ENCODE peak calls at places on chromosomes 11 and 22, in six cellular contexts. One of them, this sample, is unnamed. For H3K4me1, the result is how much of the 10 kb centered on the place peaks cover.

GRCh38 chr11:7348432-7349298 is 97.0 kb downstream of the SYT9 start:
- DNase-seq in adrenal gland: no peak
- DNase-seq in body of pancreas: no peak
- DNase-seq in Karpas-422: no peak
- DNase-seq in foreskin keratinocyte: peak
- DNase-seq in left ventricle myocardium inferior: no peak
- DNase-seq in this sample: no peak

GRCh38 chr11:57778318-57779037 is 16.9 kb downstream of the CTNND1 start:
- DNase-seq in left ventricle myocardium inferior: peak
- DNase-seq in body of pancreas: peak
- DNase-seq in foreskin keratinocyte: peak
- DNase-seq in Karpas-422: no peak
- DNase-seq in adrenal gland: peak
- DNase-seq in this sample: no peak

GRCh38 chr11:12167098-12167999 is 57.0 kb downstream of the MICAL2 start:
- DNase-seq in foreskin keratinocyte: peak
- DNase-seq in body of pancreas: no peak
- DNase-seq in left ventricle myocardium inferior: no peak
- DNase-seq in adrenal gland: no peak
- DNase-seq in Karpas-422: no peak
- DNase-seq in this sample: peak

GRCh38 chr11:36594316-36594989 is at the start of gene IFTAP:
- DNase-seq in left ventricle myocardium inferior: no peak
- DNase-seq in Karpas-422: no peak
- DNase-seq in body of pancreas: peak
- DNase-seq in foreskin keratinocyte: peak
- DNase-seq in adrenal gland: peak
- DNase-seq in this sample: peak

GRCh38 chr11:79441159-79441875 is 487 bp upstream of the TENM4 start:
- DNase-seq in left ventricle myocardium inferior: no peak
- DNase-seq in Karpas-422: peak
- DNase-seq in body of pancreas: no peak
- DNase-seq in adrenal gland: no peak
- DNase-seq in foreskin keratinocyte: no peak
- DNase-seq in this sample: peak

GRCh38 chr11:95652002-95652472 is 137.5 kb downstream of the FAM76B start:
- DNase-seq in adrenal gland: no peak
- DNase-seq in left ventricle myocardium inferior: no peak
- DNase-seq in foreskin keratinocyte: no peak
- DNase-seq in body of pancreas: peak
- DNase-seq in Karpas-422: no peak
- DNase-seq in this sample: no peak

GRCh38 chr11:119195680-119196079 is 10.4 kb downstream of the NHERF4 start:
- DNase-seq in left ventricle myocardium inferior: no peak
- DNase-seq in adrenal gland: peak
- DNase-seq in foreskin keratinocyte: peak
- DNase-seq in Karpas-422: no peak
- DNase-seq in body of pancreas: peak
- DNase-seq in this sample: no peak

GRCh38 chr11:6202036-6202435 is 3.0 kb downstream of the OR52W1 start:
- DNase-seq in body of pancreas: no peak
- DNase-seq in foreskin keratinocyte: no peak
- DNase-seq in adrenal gland: no peak
- DNase-seq in Karpas-422: no peak
- DNase-seq in left ventricle myocardium inferior: no peak
- DNase-seq in this sample: no peak

GRCh38 chr11:44711113-44711512 is 15.6 kb upstream of the TSPAN18 start:
- DNase-seq in adrenal gland: no peak
- DNase-seq in Karpas-422: no peak
- DNase-seq in left ventricle myocardium inferior: no peak
- DNase-seq in body of pancreas: no peak
- DNase-seq in foreskin keratinocyte: no peak
- DNase-seq in this sample: no peak

GRCh38 chr11:31328698-31329097 is 40.8 kb downstream of the DCDC1 start:
- DNase-seq in body of pancreas: no peak
- DNase-seq in Karpas-422: no peak
- DNase-seq in adrenal gland: no peak
- DNase-seq in foreskin keratinocyte: no peak
- DNase-seq in left ventricle myocardium inferior: no peak
- DNase-seq in this sample: no peak
- H3K4me1 ChIP-seq in body of pancreas: under half
- H3K4me1 ChIP-seq in Karpas-422: under half
- H3K4me1 ChIP-seq in adrenal gland: under half
- H3K4me1 ChIP-seq in foreskin keratinocyte: under half
- H3K4me1 ChIP-seq in left ventricle myocardium inferior: under half
- H3K4me1 ChIP-seq in this sample: under half

GRCh38 chr22:41983516-41983915 is 14.3 kb downstream of the SEPTIN3 start:
- DNase-seq in left ventricle myocardium inferior: no peak
- DNase-seq in foreskin keratinocyte: peak
- DNase-seq in adrenal gland: no peak
- DNase-seq in body of pancreas: no peak
- DNase-seq in Karpas-422: no peak
- DNase-seq in this sample: no peak

GRCh38 chr22:41978732-41979131 is 9.5 kb downstream of the SEPTIN3 start:
- DNase-seq in foreskin keratinocyte: no peak
- DNase-seq in Karpas-422: no peak
- DNase-seq in left ventricle myocardium inferior: no peak
- DNase-seq in adrenal gland: no peak
- DNase-seq in body of pancreas: no peak
- DNase-seq in this sample: no peak

GRCh38 chr22:41984006-41984405 is 14.6 kb upstream of the WBP2NL start:
- DNase-seq in foreskin keratinocyte: no peak
- DNase-seq in left ventricle myocardium inferior: no peak
- DNase-seq in body of pancreas: no peak
- DNase-seq in Karpas-422: no peak
- DNase-seq in adrenal gland: no peak
- DNase-seq in this sample: no peak

GRCh38 chr22:41979423-41980250 is 10.4 kb downstream of the SEPTIN3 start:
- DNase-seq in Karpas-422: no peak
- DNase-seq in left ventricle myocardium inferior: no peak
- DNase-seq in body of pancreas: no peak
- DNase-seq in adrenal gland: no peak
- DNase-seq in foreskin keratinocyte: no peak
- DNase-seq in this sample: no peak

DNA sequence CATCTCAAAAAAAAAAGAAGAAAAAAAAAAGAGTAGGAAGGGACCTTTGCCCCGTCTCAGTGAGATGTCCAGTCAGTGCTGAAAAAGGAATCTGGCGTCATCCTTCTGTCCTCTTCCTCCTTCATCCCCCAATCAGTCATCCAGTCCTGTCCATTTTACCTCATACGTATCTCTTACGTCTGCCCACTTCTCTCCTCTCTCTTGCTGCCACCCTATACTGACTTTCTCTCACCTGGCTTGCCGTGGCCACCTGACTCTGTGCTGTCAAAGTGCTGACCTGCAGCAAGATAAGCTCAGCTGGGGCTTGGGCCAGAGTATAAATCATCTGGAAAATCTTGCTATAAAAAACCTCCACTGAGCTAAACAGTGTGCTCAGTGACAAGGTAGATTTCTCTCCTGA is 13.6 kb downstream of the SEPTIN3 start:
- DNase-seq in Karpas-422: no peak
- DNase-seq in foreskin keratinocyte: no peak
- DNase-seq in body of pancreas: no peak
- DNase-seq in adrenal gland: no peak
- DNase-seq in left ventricle myocardium inferior: no peak
- DNase-seq in this sample: no peak
- H3K4me1 ChIP-seq in Karpas-422: under half
- H3K4me1 ChIP-seq in foreskin keratinocyte: under half
- H3K4me1 ChIP-seq in body of pancreas: under half
- H3K4me1 ChIP-seq in adrenal gland: under half
- H3K4me1 ChIP-seq in left ventricle myocardium inferior: under half
- H3K4me1 ChIP-seq in this sample: under half

GRCh38 chr11:76798202-76798581 is 15.0 kb downstream of the TSKU start:
- DNase-seq in adrenal gland: peak
- DNase-seq in left ventricle myocardium inferior: no peak
- DNase-seq in foreskin keratinocyte: no peak
- DNase-seq in body of pancreas: no peak
- DNase-seq in Karpas-422: no peak
- DNase-seq in this sample: no peak

GRCh38 chr11:76795936-76796441 is 12.8 kb downstream of the TSKU start:
- DNase-seq in foreskin keratinocyte: no peak
- DNase-seq in left ventricle myocardium inferior: no peak
- DNase-seq in Karpas-422: no peak
- DNase-seq in adrenal gland: peak
- DNase-seq in body of pancreas: no peak
- DNase-seq in this sample: no peak

GRCh38 chr11:76798656-76799055 is 15.5 kb downstream of the TSKU start:
- DNase-seq in Karpas-422: no peak
- DNase-seq in left ventricle myocardium inferior: no peak
- DNase-seq in foreskin keratinocyte: no peak
- DNase-seq in body of pancreas: no peak
- DNase-seq in adrenal gland: peak
- DNase-seq in this sample: no peak

GRCh38 chr11:76796511-76797203 is 13.5 kb downstream of the TSKU start:
- DNase-seq in body of pancreas: no peak
- DNase-seq in Karpas-422: no peak
- DNase-seq in left ventricle myocardium inferior: no peak
- DNase-seq in adrenal gland: peak
- DNase-seq in foreskin keratinocyte: no peak
- DNase-seq in this sample: peak

GRCh38 chr11:76797341-76798201 is 14.4 kb downstream of the TSKU start:
- DNase-seq in adrenal gland: peak
- DNase-seq in body of pancreas: no peak
- DNase-seq in Karpas-422: no peak
- DNase-seq in left ventricle myocardium inferior: no peak
- DNase-seq in foreskin keratinocyte: no peak
- DNase-seq in this sample: no peak
- H3K4me1 ChIP-seq in adrenal gland: under half
- H3K4me1 ChIP-seq in body of pancreas: half or more
- H3K4me1 ChIP-seq in Karpas-422: under half
- H3K4me1 ChIP-seq in left ventricle myocardium inferior: under half
- H3K4me1 ChIP-seq in foreskin keratinocyte: under half
- H3K4me1 ChIP-seq in this sample: under half

GRCh38 chr22:43163241-43163795 is 12.0 kb downstream of the TSPO start:
- DNase-seq in foreskin keratinocyte: no peak
- DNase-seq in Karpas-422: no peak
- DNase-seq in left ventricle myocardium inferior: no peak
- DNase-seq in adrenal gland: no peak
- DNase-seq in body of pancreas: no peak
- DNase-seq in this sample: no peak

GRCh38 chr22:43159484-43160178 is 8.3 kb downstream of the TSPO start:
- DNase-seq in Karpas-422: no peak
- DNase-seq in left ventricle myocardium inferior: no peak
- DNase-seq in body of pancreas: peak
- DNase-seq in foreskin keratinocyte: no peak
- DNase-seq in adrenal gland: no peak
- DNase-seq in this sample: no peak

GRCh38 chr22:43160497-43161126 is 9.3 kb downstream of the TSPO start:
- DNase-seq in left ventricle myocardium inferior: no peak
- DNase-seq in Karpas-422: no peak
- DNase-seq in foreskin keratinocyte: no peak
- DNase-seq in body of pancreas: no peak
- DNase-seq in adrenal gland: no peak
- DNase-seq in this sample: no peak

GRCh38 chr22:43164636-43165035 is 13.3 kb downstream of the TSPO start:
- DNase-seq in left ventricle myocardium inferior: no peak
- DNase-seq in adrenal gland: no peak
- DNase-seq in Karpas-422: no peak
- DNase-seq in foreskin keratinocyte: no peak
- DNase-seq in body of pancreas: no peak
- DNase-seq in this sample: no peak

GRCh38 chr22:43162412-43163150 is 11.2 kb downstream of the TSPO start:
- DNase-seq in body of pancreas: no peak
- DNase-seq in foreskin keratinocyte: no peak
- DNase-seq in left ventricle myocardium inferior: no peak
- DNase-seq in adrenal gland: no peak
- DNase-seq in Karpas-422: no peak
- DNase-seq in this sample: no peak
- H3K4me1 ChIP-seq in body of pancreas: under half
- H3K4me1 ChIP-seq in foreskin keratinocyte: under half
- H3K4me1 ChIP-seq in left ventricle myocardium inferior: half or more
- H3K4me1 ChIP-seq in adrenal gland: under half
- H3K4me1 ChIP-seq in Karpas-422: under half
- H3K4me1 ChIP-seq in this sample: under half

GRCh38 chr22:23180301-23180892 is at the start of gene BCR:
- DNase-seq in Karpas-422: peak
- DNase-seq in adrenal gland: peak
- DNase-seq in body of pancreas: peak
- DNase-seq in left ventricle myocardium inferior: peak
- DNase-seq in foreskin keratinocyte: no peak
- DNase-seq in this sample: peak

GRCh38 chr22:23181763-23182288 is 1.5 kb downstream of the BCR start:
- DNase-seq in Karpas-422: no peak
- DNase-seq in foreskin keratinocyte: no peak
- DNase-seq in adrenal gland: no peak
- DNase-seq in left ventricle myocardium inferior: no peak
- DNase-seq in body of pancreas: no peak
- DNase-seq in this sample: no peak

GRCh38 chr22:23180893-23181762 is 819 bp downstream of the BCR start:
- DNase-seq in body of pancreas: peak
- DNase-seq in foreskin keratinocyte: no peak
- DNase-seq in adrenal gland: no peak
- DNase-seq in left ventricle myocardium inferior: peak
- DNase-seq in Karpas-422: no peak
- DNase-seq in this sample: no peak

GRCh38 chr22:23178512-23179254 is 1.6 kb upstream of the BCR start:
- DNase-seq in body of pancreas: peak
- DNase-seq in adrenal gland: peak
- DNase-seq in left ventricle myocardium inferior: peak
- DNase-seq in Karpas-422: peak
- DNase-seq in foreskin keratinocyte: no peak
- DNase-seq in this sample: no peak

GRCh38 chr22:23179381-23180294 is 671 bp upstream of the BCR start:
- DNase-seq in foreskin keratinocyte: no peak
- DNase-seq in Karpas-422: peak
- DNase-seq in left ventricle myocardium inferior: peak
- DNase-seq in body of pancreas: peak
- DNase-seq in adrenal gland: peak
- DNase-seq in this sample: no peak
- H3K4me1 ChIP-seq in foreskin keratinocyte: under half
- H3K4me1 ChIP-seq in Karpas-422: half or more
- H3K4me1 ChIP-seq in left ventricle myocardium inferior: half or more
- H3K4me1 ChIP-seq in body of pancreas: half or more
- H3K4me1 ChIP-seq in adrenal gland: under half
- H3K4me1 ChIP-seq in this sample: under half

DNA sequence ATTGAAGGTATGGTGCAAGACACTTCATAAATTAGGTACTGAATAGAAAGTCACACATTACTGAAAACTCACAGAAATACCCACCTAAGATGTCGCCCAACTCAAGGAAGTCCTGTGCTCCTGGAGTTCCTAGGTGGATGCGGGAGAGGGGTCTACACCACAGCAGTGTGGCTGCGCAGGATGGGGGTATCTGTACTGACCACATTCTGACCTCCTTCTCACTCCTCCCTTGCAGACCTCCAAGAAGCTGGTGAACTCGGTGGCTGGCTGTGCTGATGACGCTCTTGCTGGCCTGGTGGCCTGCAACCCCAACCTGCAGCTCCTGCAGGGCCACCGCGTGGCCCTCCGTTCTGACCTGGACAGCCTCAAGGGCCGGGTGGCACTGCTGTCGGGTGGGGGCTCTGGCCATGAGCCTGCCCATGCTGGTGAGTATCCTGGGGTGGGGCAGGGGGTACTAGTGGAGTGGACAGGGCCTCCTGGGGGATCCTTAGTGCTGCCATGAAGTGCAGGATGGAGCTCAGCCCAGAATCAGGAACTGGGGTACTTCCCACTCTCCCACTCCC is 4.8 kb downstream of the TKFC start:
- DNase-seq in foreskin keratinocyte: no peak
- DNase-seq in left ventricle myocardium inferior: no peak
- DNase-seq in Karpas-422: no peak
- DNase-seq in adrenal gland: no peak
- DNase-seq in body of pancreas: no peak
- DNase-seq in this sample: no peak
- H3K4me1 ChIP-seq in foreskin keratinocyte: under half
- H3K4me1 ChIP-seq in left ventricle myocardium inferior: under half
- H3K4me1 ChIP-seq in Karpas-422: under half
- H3K4me1 ChIP-seq in adrenal gland: under half
- H3K4me1 ChIP-seq in body of pancreas: under half
- H3K4me1 ChIP-seq in this sample: under half

This sample was measured in ascending aorta.